ENCODE peak calls at places on chromosomes 16 and 17, in five cellular contexts. Z is colonic mucosa, B is HCT116, X is neural progenitor cell, Y is MM.1S. F is an unnamed sample.

GRCh38 chr17:29163563-29163962 is 16.6 kb downstream of the MYO18A start:
- DNase-seq in Z (no peak), B (no peak), Y (no peak), X (no peak), F (no peak)

GRCh38 chr17:31496601-31497000 is 105.1 kb downstream of the RAB11FIP4 start:
- DNase-seq in B (no peak), Y (no peak), X (no peak), Z (no peak), F (no peak)

GRCh38 chr17:38466346-38467315 is 38.4 kb downstream of the ARHGAP23 start:
- DNase-seq in Y (no peak), B (no peak), Z (no peak), X (no peak), F (no peak)

GRCh38 chr16:86286991-86287640 is 223.2 kb upstream of the FOXF1 start:
- DNase-seq in B (no peak), Z (peak; percentile 13), Y (no peak), X (peak; percentile 64), F (no peak)

GRCh38 chr17:79608729-79609039 is 2.2 kb downstream of the RBFOX3 start:
- DNase-seq in Z (no peak), X (no peak), B (no peak), Y (no peak), F (no peak)

GRCh38 chr17:79988163-79988971 is 47.3 kb downstream of the TBC1D16 start:
- DNase-seq in Z (peak; percentile 83), X (no peak), Y (no peak), B (peak; percentile 83), F (peak; percentile 73)

GRCh38 chr17:47700471-47701449 is 6.8 kb downstream of the TBKBP1 start:
- DNase-seq in X (peak; percentile 19), B (no peak), Z (no peak), Y (no peak), F (no peak)

GRCh38 chr17:67628580-67629013 is 89.1 kb upstream of the NOL11 start:
- DNase-seq in B (no peak), X (peak; percentile 19), Y (no peak), Z (no peak), F (no peak)

GRCh38 chr17:40497704-40498103 is 3.7 kb downstream of the TNS4 start:
- DNase-seq in X (no peak), Z (no peak), Y (no peak), B (no peak), F (no peak)

GRCh38 chr17:55265434-55266021 is 768 bp downstream of the HLF start:
- DNase-seq in Y (no peak), Z (no peak), X (peak; percentile 41), B (no peak), F (no peak)

GRCh38 chr17:31373150-31374082 is 18.1 kb upstream of the RAB11FIP4 start:
- DNase-seq in Z (no peak), Y (peak; percentile 74), B (peak; percentile 8), X (peak; percentile 36), F (peak; percentile 34)

GRCh38 chr16:75012380-75013081 is 13.7 kb downstream of the ZNRF1 start:
- DNase-seq in X (no peak), Y (no peak), B (no peak), Z (no peak), F (no peak)

GRCh38 chr17:7328840-7329359 is at the start of gene NEURL4:
- DNase-seq in Y (peak; percentile 28), X (no peak), Z (no peak), B (no peak), F (no peak)

GRCh38 chr17:197352-197751 is 15.9 kb upstream of the DOC2B start:
- DNase-seq in X (no peak), Y (no peak), Z (no peak), B (no peak), F (no peak)

GRCh38 chr17:18877104-18877503 is 19.2 kb downstream of the PRPSAP2 start:
- DNase-seq in Z (no peak), Y (no peak), B (no peak), X (no peak), F (peak; percentile 47)

GRCh38 chr17:9339958-9340357 is 235.7 kb downstream of the STX8 start:
- DNase-seq in Z (no peak), X (no peak), Y (no peak), B (no peak), F (no peak)

GRCh38 chr17:37081287-37081686 is 132.5 kb downstream of the AATF start:
- DNase-seq in Z (no peak), B (no peak), Y (no peak), X (no peak), F (no peak)

GRCh38 chr17:21167303-21167702 is 40.5 kb downstream of the DHRS7B start:
- DNase-seq in X (no peak), B (no peak), Y (no peak), Z (no peak), F (peak; percentile 6)

GRCh38 chr17:40958086-40958953 is 8.4 kb downstream of the KRT39 start:
- DNase-seq in Y (no peak), B (no peak), Z (peak; percentile 30), X (no peak), F (no peak)

GRCh38 chr17:66412857-66413563 is 110.6 kb downstream of the PRKCA start:
- DNase-seq in Y (no peak), Z (no peak), B (no peak), X (no peak), F (no peak)

GRCh38 chr17:66407864-66408263 is 105.5 kb downstream of the PRKCA start:
- DNase-seq in Y (no peak), Z (no peak), B (no peak), X (no peak), F (no peak)

GRCh38 chr17:66414528-66415175 is 112.2 kb downstream of the PRKCA start:
- DNase-seq in B (no peak), Z (no peak), X (no peak), Y (peak; percentile 93), F (no peak)

GRCh38 chr17:66413564-66414520 is 111.4 kb downstream of the PRKCA start:
- DNase-seq in X (no peak), Y (peak; percentile 46), B (no peak), Z (no peak), F (no peak)

GRCh38 chr17:66411498-66411897 is 109.1 kb downstream of the PRKCA start:
- DNase-seq in Y (no peak), X (no peak), B (no peak), Z (no peak), F (no peak)
- H3K9ac ChIP-seq in Y (no peak overlapping the region), X (no peak overlapping the region), B (no peak overlapping the region), Z (no peak overlapping the region), F (no peak overlapping the region)

GRCh38 chr16:12815361-12815760 is 11.7 kb upstream of the CPPED1 start:
- DNase-seq in B (no peak), Y (no peak), X (no peak), Z (no peak), F (no peak)
- TF ChIP-seq CTCF in B (no peak), Y (no peak), X (no peak), Z (no peak), F (no peak)

GRCh38 chr17:77318021-77318420 is 177.3 kb downstream of the SEC14L1 start:
- DNase-seq in Y (no peak), Z (no peak), X (no peak), B (no peak), F (no peak)

GRCh38 chr17:77320046-77320445 is 179.3 kb downstream of the SEC14L1 start:
- DNase-seq in B (no peak), X (no peak), Z (no peak), Y (peak; percentile 19), F (peak; percentile 36)

GRCh38 chr17:77320501-77321256 is 179.9 kb downstream of the SEC14L1 start:
- DNase-seq in B (no peak), Y (peak; percentile 67), Z (no peak), X (no peak), F (no peak)

GRCh38 chr17:77318491-77319210 is 177.9 kb downstream of the SEC14L1 start:
- DNase-seq in Z (no peak), B (no peak), Y (no peak), X (no peak), F (no peak)

DNA sequence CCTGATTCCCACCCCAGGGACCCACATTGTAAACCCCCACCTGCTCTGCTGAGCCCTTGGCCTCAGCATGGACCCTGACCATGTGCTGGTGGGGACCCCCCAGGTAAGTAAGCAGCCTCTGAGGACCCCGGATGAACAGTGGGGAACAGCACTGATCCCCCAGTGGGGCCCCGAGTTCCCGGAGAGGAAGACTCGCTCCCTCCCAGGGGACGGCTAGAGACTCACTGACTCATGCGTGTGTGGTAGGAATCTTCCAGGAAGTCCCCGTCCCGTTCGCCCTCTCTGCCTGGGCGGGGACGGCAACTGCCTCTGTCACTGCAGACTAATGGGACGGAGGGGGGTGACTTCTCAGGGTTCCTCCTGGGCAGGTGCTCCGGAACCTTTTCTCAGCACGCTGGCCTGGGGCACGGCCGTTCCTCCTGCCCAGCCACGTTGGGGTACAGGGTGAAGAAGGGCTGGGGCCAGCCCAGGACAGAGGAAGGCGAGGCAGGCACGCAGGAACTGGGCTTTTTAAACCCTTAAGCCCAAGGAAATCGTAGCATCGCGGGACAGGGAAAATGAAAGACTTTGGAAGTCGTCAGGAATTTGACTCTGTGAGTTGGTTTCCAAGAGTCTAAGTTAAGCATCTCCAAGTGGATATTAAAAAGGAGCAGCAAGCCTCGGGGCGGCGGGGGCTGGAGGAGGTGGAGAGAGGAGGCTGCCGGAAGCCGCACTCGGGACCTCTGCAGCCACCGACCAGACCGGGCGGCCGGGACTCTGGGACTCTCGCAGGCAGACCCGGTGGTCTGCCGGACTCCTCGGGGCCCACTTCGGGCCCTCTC is 178.7 kb downstream of the SEC14L1 start:
- DNase-seq in X (peak; percentile 29), B (peak; percentile 85), Y (peak; percentile 86), Z (peak; percentile 94), F (peak; percentile 76)
- H3K9ac ChIP-seq in X (no peak overlapping the region), B (peak overlapping the region; percentile 76), Y (peak overlapping the region; percentile 90), Z (peak overlapping the region; percentile 72), F (peak overlapping the region; percentile 76)

DNA sequence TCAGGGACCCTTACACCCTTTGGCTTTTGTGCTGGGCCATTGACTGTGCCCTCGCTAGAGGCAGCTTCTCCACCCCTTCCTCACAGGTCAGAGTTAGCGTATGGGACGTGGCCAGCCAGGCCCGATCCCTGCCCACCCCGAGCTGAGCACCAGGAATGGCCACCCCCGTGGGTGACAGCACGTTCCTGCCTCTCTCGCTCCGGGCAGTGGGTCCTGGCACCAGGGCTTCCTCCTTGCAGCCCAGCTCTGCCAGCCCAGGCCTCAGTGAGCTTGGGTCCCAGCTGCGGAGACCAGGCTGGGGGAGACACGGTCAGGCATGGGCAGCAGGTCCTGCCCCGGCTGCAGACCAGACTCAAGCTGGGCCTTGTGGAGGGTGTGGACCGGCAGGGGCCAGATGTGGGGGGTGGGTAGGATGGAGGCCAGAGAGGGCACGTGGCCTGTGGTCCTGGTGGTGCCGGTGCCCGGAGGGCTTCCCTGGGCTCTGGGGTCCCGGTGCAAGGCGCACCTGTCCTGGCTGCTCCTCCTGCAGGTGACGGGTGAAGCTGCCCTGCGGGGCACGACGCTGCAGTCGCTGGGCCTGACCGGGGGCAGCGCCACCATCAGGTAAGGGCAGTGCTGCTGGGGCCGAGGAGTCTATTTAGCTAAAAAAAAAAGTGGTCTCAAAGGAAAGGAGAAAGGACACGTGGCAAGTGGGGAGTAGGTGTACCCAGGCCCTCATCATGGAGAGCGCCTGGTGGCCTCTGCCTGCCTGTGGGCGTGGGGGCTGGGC is 18.2 kb downstream of the ASPSCR1 start:
- DNase-seq in B (no peak), X (no peak), Z (no peak), Y (no peak), F (no peak)
- TF ChIP-seq CTCF in B (no peak), X (no peak), Z (no peak), Y (no peak), F (no peak)

GRCh38 chr16:1044515-1045362 is 27.8 kb upstream of the SSTR5 start:
- DNase-seq in Y (no peak), B (no peak), Z (no peak), X (no peak), F (no peak)
- H3K9ac ChIP-seq in Y (no peak overlapping the region), B (peak overlapping the region; percentile 64), Z (no peak overlapping the region), X (no peak overlapping the region), F (no peak overlapping the region)